ENCODE peak calls at places on chromosome 22, in nine cellular contexts. B is brain microvascular endothelial cell, V is K562, G is GM13977, I is endothelial cell of umbilical vein, O is body of pancreas, N is mucosa of descending colon, W is cardiac muscle cell, L is AG09309. P is an unnamed sample.

GRCh38 chr22:46355996-46356471 is 20.5 kb downstream of the TRMU start:
- DNase-seq in O (no peak), N (no peak), I (no peak), G (no peak), B (no peak), V (no peak), W (no peak), L (no peak), P (no peak)

GRCh38 chr22:46108564-46109473 is 41.5 kb upstream of the PPARA start:
- DNase-seq in I (peak), G (no peak), O (peak), V (peak), L (no peak), W (peak), B (no peak), N (no peak), P (no peak)

GRCh38 chr22:39362271-39362670 is 12.5 kb downstream of the SYNGR1 start:
- DNase-seq in O (no peak), N (no peak), L (no peak), I (no peak), G (no peak), V (no peak), W (no peak), B (no peak), P (no peak)

GRCh38 chr22:42296883-42297282 is 26.4 kb upstream of the TCF20 start:
- DNase-seq in V (no peak), L (no peak), I (no peak), O (no peak), W (no peak), N (no peak), B (no peak), G (no peak), P (no peak)

GRCh38 chr22:47352920-47353700 is 590.7 kb downstream of the TBC1D22A start:
- DNase-seq in I (no peak), N (no peak), V (no peak), G (no peak), O (no peak), B (no peak), L (no peak), W (no peak), P (no peak)

GRCh38 chr22:35357883-35358621 is 22.8 kb upstream of the HMOX1 start:
- DNase-seq in N (no peak), O (no peak), B (no peak), I (no peak), L (no peak), V (no peak), G (no peak), W (no peak), P (no peak)

GRCh38 chr22:49450521-49450920 is 377.2 kb downstream of the BRD1 start:
- DNase-seq in W (no peak), B (no peak), I (no peak), N (no peak), V (peak), G (no peak), L (no peak), O (no peak), P (no peak)

GRCh38 chr22:49149721-49150608 is 677.7 kb downstream of the BRD1 start:
- DNase-seq in I (no peak), O (no peak), W (no peak), V (no peak), G (no peak), B (no peak), L (no peak), N (no peak), P (no peak)

GRCh38 chr22:39343259-39344045 is 6.3 kb upstream of the SYNGR1 start:
- DNase-seq in L (no peak), N (no peak), G (peak), V (peak), I (peak), B (peak), W (peak), O (peak), P (peak)

GRCh38 chr22:38832005-38832978 is 11.5 kb downstream of the NPTXR start:
- DNase-seq in W (no peak), O (no peak), N (peak), I (no peak), G (no peak), B (no peak), L (no peak), V (no peak), P (no peak)

DNA sequence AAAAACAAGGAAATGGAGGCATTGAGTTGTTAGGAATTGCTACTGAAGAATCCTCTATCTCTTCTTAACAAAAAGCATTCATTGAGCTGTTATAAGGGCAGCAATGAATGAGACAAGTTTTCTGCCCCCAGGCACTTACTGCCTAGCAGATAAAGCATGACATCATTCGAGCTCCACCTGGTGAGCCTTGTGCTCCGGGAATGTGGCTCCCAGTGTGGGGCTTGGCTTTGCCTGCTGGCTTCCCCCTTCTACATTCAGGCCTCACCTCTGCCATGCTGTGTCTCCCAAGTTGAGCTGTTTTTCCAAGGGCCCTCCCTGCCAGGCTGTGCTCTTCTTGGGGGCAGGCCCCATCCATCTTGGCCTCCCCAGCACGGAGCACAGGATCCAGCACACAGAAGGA is 56.9 kb upstream of the EIF3D start:
- DNase-seq in L (no peak), O (no peak), I (no peak), V (no peak), N (no peak), G (no peak), W (no peak), B (no peak), P (no peak)
- TF ChIP-seq CTCF in L (no peak), O (no peak), I (no peak), V (no peak), N (no peak), G (no peak), W (no peak), B (no peak), P (no peak)

GRCh38 chr22:22767876-22768602 is 119.6 kb upstream of the IGLL5 start:
- DNase-seq in L (no peak), V (peak), I (no peak), N (no peak), G (no peak), B (no peak), W (no peak), O (no peak), P (no peak)
- TF ChIP-seq CTCF in L (no peak), V (peak), I (no peak), N (no peak), G (no peak), B (peak), W (peak), O (no peak), P (no peak)

DNA sequence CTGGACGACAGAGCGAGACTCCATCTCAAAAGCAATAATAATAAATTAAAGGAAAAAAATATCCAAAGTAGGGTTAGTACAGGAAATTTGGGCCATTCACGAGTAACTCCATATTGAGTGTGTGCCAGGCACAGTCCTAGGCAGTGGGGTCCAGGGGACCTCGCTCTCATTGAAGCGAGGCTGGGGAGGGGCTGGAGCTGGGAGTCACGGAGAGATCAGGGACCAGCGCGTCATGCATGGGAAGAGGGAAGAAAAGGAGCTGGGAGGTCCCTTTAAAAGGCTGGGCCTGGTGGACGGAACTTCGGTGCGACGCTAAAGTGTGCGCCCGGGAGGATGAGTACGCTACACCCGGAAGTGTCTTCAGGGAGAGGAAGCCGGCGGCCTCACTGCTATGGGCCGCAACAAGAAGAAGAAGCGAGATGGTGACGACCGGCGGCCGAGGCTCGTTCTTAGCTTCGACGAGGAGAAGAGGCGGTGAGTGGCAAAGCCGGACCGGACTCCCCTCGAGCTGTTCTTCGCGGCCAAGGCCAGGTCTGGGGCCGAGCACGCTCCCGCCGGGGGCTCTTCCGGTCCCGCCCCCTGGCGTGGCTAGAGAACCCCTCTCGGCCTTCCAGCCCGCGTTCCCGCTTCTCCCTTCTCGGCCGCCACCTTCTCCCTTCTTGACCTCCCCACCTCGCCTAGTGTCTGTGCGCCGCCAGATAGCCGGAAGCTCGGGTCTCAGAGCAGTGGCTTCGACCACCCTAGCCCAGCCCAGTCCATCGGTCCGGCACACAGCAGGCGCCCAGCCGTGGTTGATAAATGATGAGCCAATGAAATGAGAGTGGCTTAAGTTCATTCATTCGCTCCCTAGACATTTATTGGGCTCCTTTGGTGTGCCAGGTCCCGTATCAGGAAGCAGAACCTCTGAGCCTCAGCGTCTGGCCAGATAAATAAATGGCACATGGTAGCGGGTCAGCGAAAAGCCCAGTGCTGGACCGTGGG is at the start of gene NOL12:
- DNase-seq in N (peak), V (peak), B (peak), G (peak), L (peak), W (peak), O (peak), I (peak), P (peak)
- TF ChIP-seq CTCF in N (no peak), V (no peak), B (peak), G (no peak), L (no peak), W (no peak), O (no peak), I (no peak), P (no peak)

GRCh38 chr22:32265882-32266767 is 11.0 kb upstream of the SLC5A4 start:
- DNase-seq in O (peak), N (no peak), W (peak), B (peak), L (peak), I (peak), V (peak), G (peak), P (peak)
- TF ChIP-seq CTCF in O (peak), N (peak), W (peak), B (peak), L (peak), I (peak), V (peak), G (peak), P (peak)

P was measured in GM13976.